ENCODE peak calls at places on chromosomes 2 and 18, in ten cellular contexts. L is breast epithelium; C is ovary; W is HCT116; F is fibroblast of lung; H is IMR-90; Y is prostate gland; J is CD8-positive, alpha-beta T cell; Z is upper lobe of right lung; R is A549. P is an unnamed sample.

GRCh38 chr2:49943944-49944803 is 789.9 kb upstream of the FSHR start:
- DNase-seq in L (no peak), C (no peak), W (no peak), F (no peak), H (no peak), Y (no peak), J (no peak), Z (no peak), R (no peak), P (no peak)

GRCh38 chr2:84776011-84776410 is 104.9 kb downstream of the TRABD2A start:
- DNase-seq in L (no peak), C (no peak), W (no peak), F (peak; percentile 27), H (peak; percentile 26), Y (no peak), J (no peak), Z (no peak), R (no peak), P (no peak)

GRCh38 chr2:159807183-159808037 is 9.4 kb upstream of the CD302 start:
- DNase-seq in L (no peak), C (peak; percentile 36), W (peak; percentile 52), F (peak; percentile 46), H (peak; percentile 61), Y (peak; percentile 19), J (no peak), Z (no peak), R (peak; percentile 57), P (peak; percentile 31)

GRCh38 chr18:55101458-55101824 is 142.2 kb upstream of the CCDC68 start:
- DNase-seq in L (no peak), C (no peak), W (no peak), F (peak; percentile 57), H (no peak), Y (no peak), J (no peak), Z (no peak), R (no peak), P (no peak)

GRCh38 chr2:98324181-98324580 is 22.1 kb upstream of the CNGA3 start:
- DNase-seq in L (no peak), C (no peak), W (no peak), F (peak; percentile 54), H (peak; percentile 56), Y (no peak), J (no peak), Z (no peak), R (no peak), P (no peak)

GRCh38 chr2:96251721-96252292 is 14.0 kb downstream of the TMEM127 start:
- DNase-seq in L (peak; percentile 87), C (peak; percentile 40), W (peak; percentile 61), F (peak; percentile 98), H (peak; percentile 97), Y (peak; percentile 32), J (no peak), Z (peak; percentile 59), R (peak; percentile 30), P (peak; percentile 49)

GRCh38 chr2:232588680-232589585 is 38.4 kb downstream of the EIF4E2 start:
- DNase-seq in L (peak; percentile 67), C (no peak), W (no peak), F (peak; percentile 88), H (peak; percentile 86), Y (peak; percentile 93), J (no peak), Z (peak; percentile 72), R (peak; percentile 20), P (peak; percentile 72)

GRCh38 chr2:219038600-219038999 is 2.7 kb downstream of the CFAP65 start:
- DNase-seq in L (no peak), C (no peak), W (no peak), F (no peak), H (no peak), Y (no peak), J (no peak), Z (no peak), R (no peak), P (no peak)

GRCh38 chr2:83364264-83364663 is 1094.8 kb downstream of the SUCLG1 start:
- DNase-seq in L (no peak), C (no peak), W (no peak), F (peak; percentile 15), H (no peak), Y (no peak), J (no peak), Z (no peak), R (no peak), P (no peak)

GRCh38 chr2:67215214-67215613 is 181.9 kb upstream of the ETAA1 start:
- DNase-seq in L (no peak), C (peak; percentile 23), W (no peak), F (peak; percentile 56), H (peak; percentile 92), Y (no peak), J (no peak), Z (peak; percentile 77), R (peak; percentile 6), P (peak; percentile 36)

GRCh38 chr2:186399082-186399644 is 86.9 kb upstream of the ZC3H15 start:
- DNase-seq in L (no peak), C (no peak), W (no peak), F (no peak), H (no peak), Y (no peak), J (no peak), Z (no peak), R (no peak), P (no peak)

GRCh38 chr18:60411715-60412114 is 39.1 kb upstream of the MC4R start:
- DNase-seq in L (no peak), C (no peak), W (peak; percentile 15), F (no peak), H (no peak), Y (no peak), J (no peak), Z (no peak), R (no peak), P (no peak)

GRCh38 chr2:101038455-101039255 is 36.6 kb downstream of the RPL31 start:
- DNase-seq in L (no peak), C (no peak), W (peak; percentile 43), F (no peak), H (no peak), Y (no peak), J (no peak), Z (no peak), R (no peak), P (no peak)

GRCh38 chr2:205034034-205034433 is 488.8 kb downstream of the PARD3B start:
- DNase-seq in L (no peak), C (no peak), W (no peak), F (no peak), H (no peak), Y (no peak), J (no peak), Z (no peak), R (no peak), P (no peak)

GRCh38 chr2:71276311-71277158 is 49.6 kb upstream of the PAIP2B start:
- DNase-seq in L (peak; percentile 51), C (peak; percentile 68), W (peak; percentile 84), F (peak; percentile 85), H (peak; percentile 51), Y (peak; percentile 74), J (peak; percentile 58), Z (peak; percentile 93), R (peak; percentile 89), P (peak; percentile 61)
- TF ChIP-seq CTCF in L (no peak), C (no peak), W (no peak), F (no peak), H (no peak), Y (no peak), J (no peak), Z (no peak), R (no peak), P (peak; percentile 11)

GRCh38 chr18:79899609-79900435 is 51.6 kb downstream of the SLC66A2 start:
- DNase-seq in L (no peak), C (no peak), W (no peak), F (no peak), H (no peak), Y (no peak), J (no peak), Z (no peak), R (no peak), P (no peak)
- H3K9me3 ChIP-seq in L (peaks cover 62% of the 10 kb centered on the region), C (no peaks in the 10 kb centered on the region), W (peaks cover 15% of the 10 kb centered on the region), F (peaks cover 3% of the 10 kb centered on the region), H (peaks cover 41% of the 10 kb centered on the region), Y (no peaks in the 10 kb centered on the region), J (peaks cover 3% of the 10 kb centered on the region), Z (peaks cover 11% of the 10 kb centered on the region), R (peaks cover 34% of the 10 kb centered on the region), P (no peaks in the 10 kb centered on the region)

GRCh38 chr2:209463226-209463625 is 39.4 kb downstream of the MAP2 start:
- DNase-seq in L (no peak), C (no peak), W (no peak), F (no peak), H (no peak), Y (no peak), J (no peak), Z (no peak), R (peak; percentile 5), P (no peak)
- TF ChIP-seq CTCF in L (no peak), C (no peak), W (peak; percentile 40), F (peak; percentile 29), H (no peak), Y (no peak), J (no peak), Z (peak; percentile 17), R (no peak), P (no peak)

GRCh38 chr18:52422985-52423601 is 83.1 kb downstream of the DCC start:
- DNase-seq in L (no peak), C (no peak), W (no peak), F (no peak), H (no peak), Y (no peak), J (no peak), Z (no peak), R (no peak), P (no peak)

GRCh38 chr18:52427521-52428175 is 87.7 kb downstream of the DCC start:
- DNase-seq in L (no peak), C (no peak), W (no peak), F (no peak), H (no peak), Y (no peak), J (no peak), Z (no peak), R (no peak), P (no peak)

GRCh38 chr18:52426462-52426861 is 86.5 kb downstream of the DCC start:
- DNase-seq in L (no peak), C (no peak), W (no peak), F (no peak), H (no peak), Y (no peak), J (no peak), Z (no peak), R (no peak), P (no peak)

GRCh38 chr18:52426041-52426440 is 86.0 kb downstream of the DCC start:
- DNase-seq in L (no peak), C (no peak), W (no peak), F (no peak), H (no peak), Y (no peak), J (no peak), Z (no peak), R (no peak), P (no peak)
- H3K9me3 ChIP-seq in L (no peaks in the 10 kb centered on the region), C (no peaks in the 10 kb centered on the region), W (peaks cover 16% of the 10 kb centered on the region), F (no peaks in the 10 kb centered on the region), H (peaks cover 4% of the 10 kb centered on the region), Y (no peaks in the 10 kb centered on the region), J (no peaks in the 10 kb centered on the region), Z (no peaks in the 10 kb centered on the region), R (no peaks in the 10 kb centered on the region), P (no peaks in the 10 kb centered on the region)